ENCODE peak calls at places on chromosome 15, in eight cellular contexts. Q, G, C, I, M, W, P and K are unnamed samples. For H3K27me3, the result is how much of the 10 kb centered on the place peaks cover.

GRCh38 chr15:70916531-70916930 is 23.9 kb downstream of the LRRC49 start:
- DNase-seq in C (no peak), Q (no peak), W (no peak), G (no peak), M (no peak), P (no peak), I (no peak), K (no peak)

GRCh38 chr15:47620960-47621681 is 96.2 kb upstream of the SEMA6D start:
- DNase-seq in M (no peak), P (no peak), W (no peak), C (peak), Q (no peak), G (no peak), I (peak), K (no peak)

GRCh38 chr15:31269961-31270575 is 56.6 kb upstream of the KLF13 start:
- DNase-seq in G (no peak), P (no peak), Q (peak), W (no peak), C (no peak), I (no peak), M (no peak), K (no peak)

GRCh38 chr15:96121521-96121920 is 209.0 kb upstream of the NR2F2 start:
- DNase-seq in C (peak), W (no peak), Q (no peak), M (no peak), G (no peak), P (no peak), I (no peak), K (no peak)

GRCh38 chr15:91055548-91056331 is 33.3 kb upstream of the VPS33B start:
- DNase-seq in I (peak), M (peak), Q (peak), W (peak), C (peak), G (peak), P (peak), K (peak)

GRCh38 chr15:97703400-97703799 is 257.1 kb upstream of the ARRDC4 start:
- DNase-seq in P (no peak), C (no peak), G (no peak), W (no peak), M (no peak), Q (no peak), I (no peak), K (no peak)

GRCh38 chr15:38930851-38931572 is 366.4 kb upstream of the RASGRP1 start:
- DNase-seq in G (no peak), C (peak), P (no peak), Q (no peak), I (no peak), M (no peak), W (no peak), K (no peak)

GRCh38 chr15:47727676-47728075 is 10.4 kb downstream of the SEMA6D start:
- DNase-seq in C (no peak), M (no peak), P (no peak), W (no peak), Q (no peak), G (no peak), I (no peak), K (no peak)

GRCh38 chr15:91861223-91861622 is 7.7 kb downstream of the SLCO3A1 start:
- DNase-seq in Q (peak), G (no peak), M (no peak), C (no peak), P (no peak), W (no peak), I (no peak), K (no peak)

GRCh38 chr15:83793069-83793468 is 139.1 kb downstream of the ADAMTSL3 start:
- DNase-seq in M (no peak), Q (no peak), W (no peak), P (no peak), I (no peak), G (no peak), C (no peak), K (no peak)

GRCh38 chr15:66838671-66839239 is 136.7 kb downstream of the SMAD6 start:
- DNase-seq in P (peak), I (peak), G (peak), Q (no peak), W (peak), M (no peak), C (peak), K (peak)

GRCh38 chr15:67746450-67746849 is 78.9 kb upstream of the SKOR1 start:
- DNase-seq in G (peak), Q (no peak), I (peak), P (no peak), M (no peak), C (no peak), W (no peak), K (peak)

GRCh38 chr15:92677998-92678397 is 22.4 kb upstream of the FAM174B start:
- DNase-seq in G (peak), W (no peak), P (no peak), C (no peak), M (no peak), Q (no peak), I (no peak), K (no peak)

DNA sequence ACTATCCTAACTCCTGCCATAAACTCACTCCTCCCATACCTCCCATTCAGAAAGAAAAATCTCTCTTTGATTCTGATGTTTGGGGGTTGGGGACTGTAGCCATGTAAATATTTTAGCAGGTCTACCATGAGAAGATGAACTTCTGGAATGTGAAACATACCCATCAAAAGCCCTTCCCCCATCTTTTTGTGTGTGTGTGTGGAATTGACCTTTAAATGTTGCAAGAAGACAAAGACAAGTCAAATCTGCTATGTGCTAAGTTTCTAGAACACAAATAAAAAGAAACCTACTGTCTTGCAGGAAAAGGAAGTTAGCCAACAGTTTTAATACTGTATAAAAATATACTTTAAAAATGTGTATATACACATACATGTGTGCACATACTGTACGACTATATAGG is 29.7 kb upstream of the USP50 start:
- DNase-seq in I (no peak), C (peak), M (no peak), P (no peak), Q (no peak), W (no peak), G (no peak), K (no peak)
- H3K27me3 ChIP-seq in I (under half), C (under half), M (under half), P (under half), Q (under half), W (under half), G (under half), K (under half)

GRCh38 chr15:40008061-40008460 is 30.9 kb downstream of the SRP14 start:
- DNase-seq in C (peak), W (no peak), G (no peak), M (no peak), P (no peak), I (no peak), Q (no peak), K (no peak)
- TF ChIP-seq EZH2phosphoT487 in C (no peak), W (no peak), G (no peak), M (no peak), P (no peak), I (no peak), Q (no peak), K (no peak)

GRCh38 chr15:34496616-34497015 is 59.0 kb upstream of the GOLGA8A start:
- DNase-seq in I (no peak), C (no peak), M (no peak), W (no peak), P (peak), Q (no peak), G (no peak), K (no peak)

GRCh38 chr15:34493001-34493400 is 55.4 kb upstream of the GOLGA8A start:
- DNase-seq in P (no peak), W (no peak), I (no peak), M (peak), G (no peak), Q (no peak), C (no peak), K (no peak)

GRCh38 chr15:34490421-34491193 is 53.0 kb upstream of the GOLGA8A start:
- DNase-seq in I (no peak), C (no peak), P (peak), M (no peak), W (no peak), Q (peak), G (peak), K (peak)

DNA sequence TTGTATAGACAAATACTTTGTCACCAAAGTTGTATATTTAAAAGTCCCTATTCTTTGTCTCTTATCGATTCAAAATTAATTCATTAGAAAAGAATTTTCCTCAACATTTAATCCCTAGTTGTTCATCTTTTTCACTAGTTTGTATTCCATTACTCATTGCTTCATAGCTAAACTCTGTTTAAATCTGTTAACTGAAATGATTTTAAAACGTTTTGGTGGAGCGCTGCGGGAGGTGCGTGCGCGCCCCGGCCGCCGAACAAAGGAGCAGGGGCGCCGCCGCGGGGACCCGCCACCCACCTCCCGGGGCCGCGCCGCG is 56.4 kb upstream of the GOLGA8A start:
- DNase-seq in P (no peak), Q (no peak), C (no peak), G (no peak), I (no peak), M (no peak), W (no peak), K (no peak)
- H3K27me3 ChIP-seq in P (under half), Q (half or more), C (half or more), G (half or more), I (under half), M (under half), W (under half), K (half or more)

DNA sequence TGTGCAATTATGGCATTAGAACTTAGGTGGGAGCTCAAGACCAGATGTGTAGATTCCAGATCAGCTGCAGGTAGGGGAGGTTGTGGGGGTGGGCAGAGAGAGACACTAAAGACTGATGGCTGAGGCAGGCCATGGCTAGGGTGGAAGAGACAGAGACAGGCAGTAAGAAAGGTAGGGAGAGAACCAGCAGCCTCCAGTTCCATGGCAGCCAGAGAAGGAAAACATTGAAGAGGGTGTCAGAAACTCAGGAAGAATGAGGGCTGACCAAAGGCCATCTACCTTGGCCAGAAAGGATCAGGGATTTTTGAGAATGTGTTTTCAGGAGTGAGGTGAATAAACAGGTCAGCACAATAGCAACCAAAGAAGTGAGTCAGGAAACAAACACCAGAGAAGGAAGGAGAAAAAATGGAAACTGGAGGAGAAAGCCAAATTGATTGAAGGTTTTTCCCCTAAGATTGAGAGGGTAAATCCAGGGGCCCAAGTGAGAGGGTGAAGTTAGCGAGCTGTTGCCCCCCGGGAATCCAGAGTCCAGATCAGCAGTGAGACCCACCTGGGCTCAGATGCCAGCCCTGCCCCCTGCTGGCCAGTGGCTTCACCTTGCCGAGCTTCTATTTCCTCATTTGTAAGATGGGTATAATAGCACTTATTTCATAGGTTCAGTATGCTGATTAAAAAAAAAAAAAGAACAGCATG is 41.0 kb downstream of the ABHD2 start:
- DNase-seq in P (peak), M (peak), G (peak), Q (peak), W (no peak), C (peak), I (peak), K (peak)
- TF ChIP-seq EZH2phosphoT487 in P (no peak), M (no peak), G (no peak), Q (no peak), W (no peak), C (no peak), I (no peak), K (no peak)

GRCh38 chr15:79296583-79296982 is 14.1 kb downstream of the ANKRD34C start:
- DNase-seq in Q (no peak), W (peak), I (no peak), C (no peak), P (no peak), G (no peak), M (peak), K (peak)

GRCh38 chr15:79294075-79294474 is 11.6 kb downstream of the ANKRD34C start:
- DNase-seq in P (no peak), W (no peak), Q (peak), I (no peak), G (no peak), M (no peak), C (no peak), K (peak)

DNA sequence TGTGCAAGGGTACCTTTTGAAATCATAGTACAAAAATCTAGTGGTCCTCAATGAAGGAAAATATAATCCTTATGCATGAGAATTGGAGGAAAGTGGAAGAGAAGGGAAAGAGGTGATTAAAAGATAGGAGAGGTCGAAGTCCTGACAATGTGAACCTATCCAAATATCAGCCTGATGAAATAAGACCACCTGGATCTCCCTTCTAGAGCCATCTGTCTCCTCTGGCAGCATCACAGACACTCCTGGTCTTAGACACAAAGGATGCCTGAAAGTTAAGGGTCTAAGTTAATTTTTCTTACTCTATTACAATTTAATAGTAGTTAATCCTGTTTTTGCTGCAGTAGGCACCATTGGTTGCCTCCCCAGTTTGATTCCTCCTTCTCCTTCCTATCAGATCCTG is 11.1 kb upstream of the TMED3 start:
- DNase-seq in P (no peak), Q (no peak), C (no peak), W (no peak), G (no peak), I (no peak), M (no peak), K (no peak)
- H3K27me3 ChIP-seq in P (under half), Q (half or more), C (under half), W (under half), G (half or more), I (half or more), M (under half), K (under half)

GRCh38 chr15:55703873-55704285 is 39.1 kb downstream of the PRTG start:
- DNase-seq in P (no peak), W (no peak), C (no peak), G (no peak), Q (no peak), I (no peak), M (no peak), K (no peak)
- TF ChIP-seq EZH2phosphoT487 in P (no peak), W (no peak), C (no peak), G (no peak), Q (no peak), I (no peak), M (no peak), K (no peak)

GRCh38 chr15:42001236-42001635 is 19.6 kb downstream of the PLA2G4E start:
- DNase-seq in I (no peak), G (no peak), P (no peak), C (no peak), W (no peak), Q (no peak), M (no peak), K (no peak)
- H3K27me3 ChIP-seq in I (under half), G (under half), P (under half), C (under half), W (under half), Q (under half), M (under half), K (under half)

GRCh38 chr15:99413955-99414754 is 151.6 kb upstream of the MEF2A start:
- DNase-seq in M (no peak), I (no peak), C (no peak), Q (no peak), G (no peak), P (no peak), W (no peak), K (no peak)
- TF ChIP-seq EZH2phosphoT487 in M (no peak), I (no peak), C (no peak), Q (no peak), G (no peak), P (no peak), W (no peak), K (no peak)